ENCODE peak calls at places on chromosomes 4 and X, in four cellular contexts. O, R, B and D are unnamed samples.

GRCh38 chr4:185738038-185738552 is 73.9 kb downstream of the SORBS2 start:
- DNase-seq in O (no peak), B (no peak), R (no peak), D (no peak)

GRCh38 chr4:87073570-87074470 is 139.0 kb downstream of the AFF1 start:
- DNase-seq in R (no peak), B (no peak), O (no peak), D (peak; percentile 54)

GRCh38 chr4:140330311-140330900 is 43.0 kb upstream of the SCOC start:
- DNase-seq in B (no peak), R (peak; percentile 23), O (no peak), D (no peak)

GRCh38 chr4:5139141-5139540 is 87.9 kb downstream of the STK32B start:
- DNase-seq in B (no peak), R (no peak), O (no peak), D (no peak)

GRCh38 chr4:99447079-99447478 is 11.9 kb upstream of the ADH7 start:
- DNase-seq in R (no peak), O (no peak), B (no peak), D (no peak)

GRCh38 chr4:2750719-2751605 is 5.2 kb downstream of the TNIP2 start:
- DNase-seq in O (peak; percentile 53), B (no peak), R (no peak), D (no peak)

GRCh38 chr4:88860594-88860993 is 163.0 kb upstream of the NAP1L5 start:
- DNase-seq in O (no peak), B (no peak), R (no peak), D (no peak)

GRCh38 chr4:124276461-124276860 is 436.1 kb downstream of the ANKRD50 start:
- DNase-seq in O (no peak), R (no peak), B (no peak), D (no peak)

GRCh38 chrX:105975382-105975781 is 63.1 kb downstream of the SERPINA7 start:
- DNase-seq in O (no peak), R (no peak), B (no peak), D (no peak)

GRCh38 chrX:44474410-44474809 is 68.2 kb downstream of the FUNDC1 start:
- DNase-seq in B (peak; percentile 28), R (no peak), O (no peak), D (no peak)

GRCh38 chrX:149185087-149185486 is 320.0 kb downstream of the IDS start:
- DNase-seq in R (no peak), O (no peak), B (no peak), D (no peak)

GRCh38 chrX:105894721-105895120 is 72.4 kb downstream of the NRK start:
- DNase-seq in B (no peak), R (no peak), O (no peak), D (no peak)

GRCh38 chr4:80188801-80189458 is 8.4 kb upstream of the PRDM8 start:
- DNase-seq in O (peak; percentile 71), R (no peak), B (no peak), D (no peak)

GRCh38 chr4:82733636-82734035 is 65.0 kb downstream of the SCD5 start:
- DNase-seq in R (no peak), B (no peak), O (no peak), D (no peak)

GRCh38 chrX:9291666-9292065 is 173.2 kb upstream of the TBL1X start:
- DNase-seq in O (no peak), B (no peak), R (no peak), D (no peak)

GRCh38 chr4:6419452-6420028 is 52.9 kb downstream of the PPP2R2C start:
- DNase-seq in R (no peak), O (no peak), B (no peak), D (no peak)

GRCh38 chrX:146278381-146278780 is 460.8 kb downstream of the SLITRK2 start:
- DNase-seq in B (no peak), O (no peak), R (no peak), D (no peak)

GRCh38 chrX:51006068-51006467 is 95.5 kb downstream of the BMP15 start:
- DNase-seq in O (no peak), B (no peak), R (no peak), D (peak; percentile 1)

GRCh38 chrX:112197845-112198244 is 115.3 kb upstream of the TRPC5 start:
- DNase-seq in O (no peak), B (no peak), R (no peak), D (no peak)

GRCh38 chr4:121519236-121519838 is 138.5 kb upstream of the QRFPR start:
- DNase-seq in B (no peak), R (no peak), O (no peak), D (no peak)

GRCh38 chr4:127777487-127777886 is 4.6 kb upstream of the HSPA4L start:
- DNase-seq in O (no peak), R (no peak), B (no peak), D (no peak)

GRCh38 chr4:109051054-109051453 is 251.4 kb downstream of the COL25A1 start:
- DNase-seq in B (no peak), R (no peak), O (no peak), D (no peak)

GRCh38 chrX:72609313-72609712 is 36.7 kb upstream of the HDAC8 start:
- DNase-seq in O (no peak), R (peak; percentile 5), B (no peak), D (no peak)

GRCh38 chr4:139171878-139172691 is 4.9 kb downstream of the ELF2 start:
- DNase-seq in O (no peak), R (no peak), B (no peak), D (no peak)

GRCh38 chr4:41287005-41287404 is 30.3 kb downstream of the UCHL1 start:
- DNase-seq in R (no peak), B (no peak), O (no peak), D (no peak)
- H3K27ac ChIP-seq in R (no peak overlapping the region), B (no peak overlapping the region), O (no peak overlapping the region), D (no peak overlapping the region)

GRCh38 chr4:11497972-11498371 is 69.3 kb upstream of the HS3ST1 start:
- DNase-seq in O (no peak), B (no peak), R (no peak), D (no peak)
- H3K27ac ChIP-seq in O (no peak overlapping the region), B (no peak overlapping the region), R (no peak overlapping the region), D (no peak overlapping the region)

DNA sequence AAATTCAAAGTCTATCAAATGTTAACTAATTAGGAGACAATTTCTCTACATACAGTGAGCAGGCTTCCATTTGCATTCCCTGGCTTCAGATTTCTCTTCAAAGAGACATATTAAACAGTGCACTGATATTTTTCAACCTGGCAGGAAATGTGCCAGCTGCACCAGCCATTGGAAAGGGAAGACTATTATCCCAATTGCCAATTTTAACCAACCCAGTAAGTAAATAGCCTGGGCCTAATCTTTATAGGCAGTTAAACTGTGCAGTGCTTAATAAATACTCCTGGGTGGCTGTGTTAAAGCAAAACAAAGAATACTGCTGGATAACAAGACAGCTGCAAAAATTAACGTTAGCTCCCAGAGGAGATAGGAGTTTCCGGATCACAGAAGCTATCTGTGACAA is 111.9 kb upstream of the GALNT7 start:
- DNase-seq in O (no peak), B (no peak), R (no peak), D (no peak)
- H3K27ac ChIP-seq in O (no peak overlapping the region), B (no peak overlapping the region), R (no peak overlapping the region), D (no peak overlapping the region)

DNA sequence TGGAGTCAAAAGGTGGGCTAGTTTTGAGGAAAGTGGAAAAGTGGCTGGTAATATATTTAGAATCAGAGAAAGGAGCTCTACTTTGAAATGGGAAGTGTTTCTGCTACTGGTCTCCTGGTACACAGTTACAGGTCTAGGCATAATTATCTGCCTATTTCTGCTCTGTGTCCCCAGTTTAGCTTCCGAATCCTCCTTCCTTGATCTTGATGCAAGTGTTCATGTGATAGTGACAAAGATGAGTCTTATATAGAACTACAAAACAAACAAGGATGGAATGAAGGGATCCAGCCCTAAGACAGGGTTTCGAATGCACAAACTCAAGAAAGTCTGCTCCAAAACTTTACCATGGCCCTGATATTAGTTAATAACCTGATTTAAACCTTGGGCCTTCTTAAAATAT is 580.2 kb downstream of the INPP4B start:
- DNase-seq in R (no peak), B (no peak), O (no peak), D (no peak)
- H3K27ac ChIP-seq in R (no peak overlapping the region), B (no peak overlapping the region), O (no peak overlapping the region), D (no peak overlapping the region)

GRCh38 chrX:155881158-155881993 is at the start of gene VAMP7:
- DNase-seq in B (peak; percentile 79), R (peak; percentile 89), O (peak; percentile 94), D (peak; percentile 76)

GRCh38 chrX:155877288-155877687 is 3.9 kb upstream of the VAMP7 start:
- DNase-seq in R (no peak), B (no peak), O (no peak), D (no peak)

GRCh38 chrX:155886409-155886808 is 5.3 kb downstream of the VAMP7 start:
- DNase-seq in O (no peak), B (no peak), R (no peak), D (no peak)

GRCh38 chrX:155876704-155877103 is 4.4 kb upstream of the VAMP7 start:
- DNase-seq in B (no peak), R (no peak), O (no peak), D (no peak)

GRCh38 chrX:155880586-155881157 is 473 bp upstream of the VAMP7 start:
- DNase-seq in O (no peak), B (no peak), R (no peak), D (no peak)
- H3K27ac ChIP-seq in O (no peak overlapping the region), B (peak overlapping the region; percentile 91), R (peak overlapping the region; percentile 97), D (peak overlapping the region; percentile 78)

GRCh38 chr4:114312349-114312748 is 286.3 kb upstream of the UGT8 start:
- DNase-seq in R (no peak), O (no peak), B (no peak), D (no peak)
- H3K27ac ChIP-seq in R (no peak overlapping the region), O (no peak overlapping the region), B (no peak overlapping the region), D (no peak overlapping the region)

DNA sequence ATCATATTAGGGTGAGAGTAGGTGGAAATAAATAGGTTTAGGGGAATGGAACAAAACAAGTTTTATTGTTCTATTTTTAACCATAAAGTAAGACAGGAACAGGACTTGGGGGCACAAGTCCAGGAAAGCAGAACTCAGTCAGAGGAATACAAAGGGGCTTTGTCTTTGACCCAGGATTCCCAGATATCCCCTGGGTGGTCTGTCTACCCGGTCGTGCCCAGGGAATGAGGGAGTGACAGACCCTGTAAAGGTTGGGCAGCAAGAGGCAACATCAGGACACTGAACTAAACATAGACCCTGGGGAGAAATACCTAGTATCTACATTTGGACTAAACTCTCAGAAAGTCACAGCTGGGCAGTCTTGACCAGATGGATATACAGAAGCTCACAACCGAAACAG is 50.6 kb downstream of the PTCHD1 start:
- DNase-seq in B (no peak), R (no peak), O (no peak), D (no peak)
- H3K27ac ChIP-seq in B (no peak overlapping the region), R (no peak overlapping the region), O (no peak overlapping the region), D (no peak overlapping the region)